ENCODE peak calls at places on chromosome 16, in four cellular contexts. M is IMR-90, N is H1, T is K562. P is an unnamed sample.

GRCh38 chr16:35559911-35560636 is 2100.7 kb downstream of the TP53TG3F start:
- DNase-seq in T (no peak), M (no peak), N (no peak), P (no peak)

GRCh38 chr16:64626771-64627170 is 495.1 kb downstream of the CDH11 start:
- DNase-seq in N (no peak), T (no peak), M (peak), P (no peak)

GRCh38 chr16:71771571-71771970 is 37.1 kb downstream of the AP1G1 start:
- DNase-seq in N (no peak), M (no peak), T (no peak), P (no peak)

GRCh38 chr16:72992142-72992601 is 55.8 kb downstream of the ZFHX3 start:
- DNase-seq in N (peak), T (no peak), M (no peak), P (peak)

GRCh38 chr16:57763290-57764005 is 27.9 kb downstream of the KATNB1 start:
- DNase-seq in M (no peak), T (no peak), N (no peak), P (no peak)

GRCh38 chr16:85611455-85612190 is 1.5 kb upstream of the GSE1 start:
- DNase-seq in M (peak), T (peak), N (peak), P (peak)

GRCh38 chr16:11603331-11603750 is 16.6 kb upstream of the LITAF start:
- DNase-seq in M (no peak), N (no peak), T (no peak), P (peak)

GRCh38 chr16:25198021-25198420 is 18.7 kb upstream of the AQP8 start:
- DNase-seq in T (no peak), N (no peak), M (peak), P (no peak)

GRCh38 chr16:81551141-81551808 is 106.7 kb downstream of the CMIP start:
- DNase-seq in T (peak), M (peak), N (no peak), P (peak)

GRCh38 chr16:50719401-50720337 is 22.2 kb upstream of the CYLD start:
- DNase-seq in M (no peak), T (no peak), N (peak), P (no peak)

GRCh38 chr16:50717109-50717893 is 23.9 kb downstream of the NOD2 start:
- DNase-seq in N (no peak), M (no peak), T (no peak), P (no peak)

GRCh38 chr16:50721549-50722409 is 20.1 kb upstream of the CYLD start:
- DNase-seq in N (no peak), T (no peak), M (no peak), P (no peak)

GRCh38 chr16:50718061-50718760 is 23.7 kb upstream of the CYLD start:
- DNase-seq in N (no peak), M (peak), T (no peak), P (peak)

GRCh38 chr16:50718761-50719400 is 23.0 kb upstream of the CYLD start:
- DNase-seq in T (no peak), M (no peak), N (no peak), P (no peak)
- H2AFZ ChIP-seq in T (no peak), M (no peak), N (no peak), P (no peak)

GRCh38 chr16:58882292-58882691 is 148.2 kb upstream of the GOT2 start:
- DNase-seq in M (no peak), N (no peak), T (no peak), P (no peak)
- TF ChIP-seq RFX5 in M (no peak), N (no peak), T (no peak), P (no peak)

DNA sequence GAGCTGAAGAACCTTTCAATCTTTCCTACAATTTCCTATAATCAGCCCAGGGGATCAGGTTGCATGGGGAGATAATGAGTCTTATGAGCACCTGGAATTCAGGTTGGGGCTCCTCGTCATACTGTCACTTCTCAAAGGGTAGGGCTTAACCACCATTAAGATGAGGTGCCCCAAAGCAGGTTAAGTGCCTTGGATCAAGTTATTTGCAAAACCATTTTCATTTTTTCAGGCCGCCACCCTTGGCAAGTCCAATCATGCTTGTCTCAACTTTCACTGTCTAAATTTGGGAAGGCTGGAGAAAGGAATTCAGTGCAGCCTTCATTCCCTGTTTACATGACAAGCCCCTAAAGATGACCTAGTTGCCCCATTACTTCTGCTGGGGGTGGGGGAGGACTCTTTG is 44.9 kb upstream of the TANGO6 start:
- DNase-seq in N (no peak), M (no peak), T (no peak), P (no peak)
- H2AFZ ChIP-seq in N (no peak), M (no peak), T (no peak), P (no peak)

DNA sequence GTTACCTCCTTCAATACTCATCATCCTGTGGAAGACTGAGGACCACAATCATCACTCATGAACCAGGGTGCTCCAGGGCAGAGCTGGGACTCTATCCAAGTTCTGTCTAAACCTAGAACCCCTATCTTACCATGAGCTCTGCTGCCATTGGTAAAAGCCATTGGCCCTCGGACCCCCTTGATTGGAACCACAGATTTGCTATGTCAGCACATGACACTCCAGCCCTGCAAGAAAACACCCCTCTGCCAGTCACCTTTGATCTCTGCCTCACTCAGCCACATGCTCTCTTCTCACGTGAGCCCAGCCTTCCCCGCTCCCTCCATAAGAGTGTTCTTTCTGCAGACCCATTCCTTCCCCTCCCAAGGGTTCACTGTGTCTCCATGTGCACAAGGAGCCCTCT is 468.8 kb upstream of the DYNLRB2 start:
- DNase-seq in M (no peak), T (no peak), N (no peak), P (no peak)
- TF ChIP-seq RFX5 in M (no peak), T (no peak), N (no peak), P (no peak)

DNA sequence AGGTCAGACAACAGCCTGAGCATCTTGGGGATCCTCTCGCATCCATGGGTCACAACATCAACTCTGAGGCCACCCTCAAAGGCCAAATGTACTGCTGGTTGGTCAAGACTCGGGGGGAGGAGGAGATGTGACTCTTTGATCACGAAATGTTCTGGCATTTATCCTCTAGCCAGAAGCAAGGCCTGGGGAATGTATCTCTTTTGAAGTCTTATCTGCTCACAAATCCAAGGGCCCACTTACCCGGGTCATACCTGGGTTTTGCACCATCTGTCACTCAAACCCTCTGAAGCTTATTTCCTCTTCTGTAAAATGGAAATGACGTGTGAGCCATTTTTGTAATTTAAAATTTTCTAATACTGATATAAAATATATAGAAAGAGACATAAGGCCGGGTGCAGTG is 13.2 kb downstream of the CA7 start:
- DNase-seq in N (no peak), M (no peak), T (peak), P (peak)
- H2AFZ ChIP-seq in N (no peak), M (peak), T (no peak), P (no peak)